ENCODE peak calls at places on chromosomes 7 and 10, in six cellular contexts. B, W, L, H, I and Q are unnamed samples.

GRCh38 chr10:17199351-17199804 is 2.1 kb downstream of the TRDMT1 start:
- DNase-seq in W (no peak), B (no peak), H (peak; percentile 10), L (no peak), I (no peak), Q (no peak)

GRCh38 chr10:61897671-61898434 is 3.6 kb upstream of the ARID5B start:
- DNase-seq in I (peak; percentile 40), W (no peak), L (peak; percentile 55), B (no peak), H (peak; percentile 76), Q (no peak)

GRCh38 chr10:46527241-46527811 is 29.1 kb downstream of the GPRIN2 start:
- DNase-seq in B (peak; percentile 82), H (no peak), L (peak; percentile 25), W (no peak), I (no peak), Q (no peak)

GRCh38 chr10:76036410-76036940 is 605.1 kb downstream of the LRMDA start:
- DNase-seq in I (peak; percentile 64), H (peak; percentile 86), L (peak; percentile 79), B (peak; percentile 88), W (peak; percentile 28), Q (peak; percentile 27)

GRCh38 chr10:121516071-121516470 is 82.2 kb downstream of the FGFR2 start:
- DNase-seq in B (no peak), L (no peak), I (no peak), H (no peak), W (no peak), Q (no peak)

GRCh38 chr7:50508471-50508943 is 56.7 kb downstream of the DDC start:
- DNase-seq in H (no peak), B (no peak), W (no peak), L (no peak), I (no peak), Q (no peak)

GRCh38 chr10:131691481-131692090 is 209.2 kb upstream of the PPP2R2D start:
- DNase-seq in L (no peak), I (no peak), W (no peak), B (peak; percentile 52), H (no peak), Q (no peak)

GRCh38 chr10:78829570-78829969 is 239.2 kb upstream of the ZMIZ1 start:
- DNase-seq in H (no peak), B (no peak), W (no peak), L (no peak), I (no peak), Q (no peak)

GRCh38 chr7:38169862-38170261 is 8.2 kb upstream of the STARD3NL start:
- DNase-seq in L (no peak), B (peak; percentile 85), I (peak; percentile 9), W (peak; percentile 56), H (peak; percentile 79), Q (no peak)

GRCh38 chr7:2100278-2101205 is 132.2 kb downstream of the MAD1L1 start:
- DNase-seq in B (no peak), I (no peak), L (no peak), W (no peak), H (no peak), Q (no peak)

GRCh38 chr7:127392182-127392565 is 334 bp downstream of the ZNF800 start:
- DNase-seq in W (no peak), B (peak; percentile 90), I (peak; percentile 16), L (peak; percentile 66), H (peak; percentile 89), Q (no peak)

GRCh38 chr7:100190059-100190711 is 12.5 kb downstream of the STAG3 start:
- DNase-seq in H (no peak), I (peak; percentile 58), B (no peak), L (no peak), W (no peak), Q (no peak)

GRCh38 chr10:69885379-69886156 is 83.9 kb downstream of the COL13A1 start:
- DNase-seq in H (peak; percentile 88), I (peak; percentile 68), L (no peak), B (no peak), W (no peak), Q (no peak)

GRCh38 chr10:127563718-127564553 is 14.8 kb downstream of the NPS start:
- DNase-seq in I (peak; percentile 15), L (no peak), W (no peak), B (no peak), H (no peak), Q (no peak)

GRCh38 chr10:15472431-15473400 is 101.6 kb upstream of the FAM171A1 start:
- DNase-seq in L (no peak), B (no peak), W (no peak), I (no peak), H (peak; percentile 50), Q (peak; percentile 22)

GRCh38 chr7:106737202-106737562 is 76.2 kb upstream of the CCDC71L start:
- DNase-seq in W (no peak), L (no peak), I (no peak), H (no peak), B (no peak), Q (no peak)

GRCh38 chr7:116417593-116418345 is 81.8 kb upstream of the CAV2 start:
- DNase-seq in I (no peak), H (peak; percentile 19), B (no peak), L (no peak), W (no peak), Q (no peak)

GRCh38 chr7:5696346-5697100 is 84.9 kb downstream of the RNF216 start:
- DNase-seq in I (no peak), W (no peak), B (peak; percentile 69), H (no peak), L (no peak), Q (no peak)

GRCh38 chr7:123864438-123864837 is 19.5 kb downstream of the HYAL4 start:
- DNase-seq in H (no peak), B (no peak), W (no peak), L (no peak), I (no peak), Q (no peak)

GRCh38 chr7:52005613-52006012 is 689.0 kb upstream of the COBL start:
- DNase-seq in I (no peak), H (no peak), W (no peak), L (no peak), B (no peak), Q (no peak)

GRCh38 chr7:105691692-105692564 is 110.6 kb upstream of the EFCAB10 start:
- DNase-seq in W (no peak), H (peak; percentile 58), I (no peak), B (peak; percentile 82), L (peak; percentile 81), Q (no peak)

GRCh38 chr7:125934539-125934938 is 1004.9 kb upstream of the POT1 start:
- DNase-seq in I (no peak), W (no peak), L (no peak), B (no peak), H (no peak), Q (no peak)

GRCh38 chr10:48935141-48935540 is 4.5 kb downstream of the LRRC18 start:
- DNase-seq in I (no peak), W (no peak), B (no peak), L (no peak), H (peak; percentile 66), Q (no peak)

GRCh38 chr10:86251426-86251825 is 115.2 kb downstream of the GRID1 start:
- DNase-seq in B (no peak), L (no peak), I (no peak), W (no peak), H (peak; percentile 70), Q (no peak)

GRCh38 chr10:128211953-128212727 is 85.9 kb upstream of the MKI67 start:
- DNase-seq in I (peak; percentile 94), H (peak; percentile 99), W (no peak), B (peak; percentile 93), L (peak; percentile 91), Q (peak; percentile 71)

GRCh38 chr10:102919992-102920736 is 2.1 kb downstream of the CNNM2 start:
- DNase-seq in I (no peak), H (peak; percentile 73), L (no peak), W (no peak), B (no peak), Q (no peak)

GRCh38 chr7:41886257-41886905 is 183.5 kb upstream of the INHBA start:
- DNase-seq in I (no peak), H (peak; percentile 85), B (peak; percentile 85), W (no peak), L (no peak), Q (no peak)

GRCh38 chr7:14398531-14398930 is 409.1 kb upstream of the ETV1 start:
- DNase-seq in W (no peak), I (no peak), L (no peak), B (no peak), H (no peak), Q (no peak)

GRCh38 chr7:14407246-14408015 is 418.0 kb upstream of the ETV1 start:
- DNase-seq in W (no peak), B (no peak), L (no peak), I (no peak), H (no peak), Q (no peak)

GRCh38 chr7:14403587-14403986 is 414.1 kb upstream of the ETV1 start:
- DNase-seq in H (no peak), W (no peak), I (no peak), L (no peak), B (no peak), Q (no peak)
- H3K9me3 ChIP-seq in H (no peaks in the 10 kb centered on the region), W (no peaks in the 10 kb centered on the region), I (no peaks in the 10 kb centered on the region), L (no peaks in the 10 kb centered on the region), B (no peaks in the 10 kb centered on the region), Q (no peaks in the 10 kb centered on the region)

GRCh38 chr10:123665371-123666286 is 526 bp upstream of the GPR26 start:
- DNase-seq in I (no peak), H (no peak), W (no peak), L (no peak), B (no peak), Q (no peak)
- H3K9me3 ChIP-seq in I (no peaks in the 10 kb centered on the region), H (no peaks in the 10 kb centered on the region), W (no peaks in the 10 kb centered on the region), L (no peaks in the 10 kb centered on the region), B (peaks cover 6% of the 10 kb centered on the region), Q (no peaks in the 10 kb centered on the region)

DNA sequence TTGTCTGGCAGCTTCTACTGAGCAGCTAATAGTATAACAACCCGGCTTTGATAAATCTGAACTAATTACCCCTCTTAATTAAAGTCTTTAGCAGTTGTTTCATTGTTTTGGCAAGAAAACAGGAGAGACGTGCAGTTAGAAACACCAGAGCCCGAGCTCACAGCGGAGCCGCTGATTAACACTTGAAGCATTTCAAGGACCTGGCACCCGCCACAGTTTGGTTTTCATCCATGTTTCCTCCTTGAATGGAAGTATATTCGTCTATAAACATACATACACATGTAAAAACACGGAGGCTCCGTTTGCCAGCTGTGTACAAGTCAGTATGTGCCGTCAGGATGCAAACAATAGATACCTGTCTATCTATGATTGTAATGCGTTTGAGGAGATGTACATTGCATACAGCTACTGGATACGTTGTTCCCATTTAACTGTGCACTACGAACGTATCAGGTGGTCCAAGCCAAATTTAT is 3.9 kb downstream of the FEZF1 start:
- DNase-seq in W (no peak), H (peak; percentile 41), B (no peak), L (no peak), I (no peak), Q (no peak)
- H3K9me3 ChIP-seq in W (no peaks in the 10 kb centered on the region), H (no peaks in the 10 kb centered on the region), B (no peaks in the 10 kb centered on the region), L (no peaks in the 10 kb centered on the region), I (no peaks in the 10 kb centered on the region), Q (no peaks in the 10 kb centered on the region)

GRCh38 chr10:32000937-32001336 is 55.3 kb downstream of the KIF5B start:
- DNase-seq in W (no peak), H (no peak), B (no peak), L (no peak), I (no peak), Q (no peak)

GRCh38 chr10:31999836-32000235 is 56.4 kb downstream of the KIF5B start:
- DNase-seq in I (no peak), W (no peak), B (no peak), H (no peak), L (no peak), Q (no peak)

GRCh38 chr10:32007026-32007425 is 49.2 kb downstream of the KIF5B start:
- DNase-seq in W (no peak), B (no peak), I (no peak), H (peak; percentile 13), L (no peak), Q (no peak)

GRCh38 chr10:32004161-32004591 is 52.0 kb downstream of the KIF5B start:
- DNase-seq in W (no peak), L (peak; percentile 35), H (no peak), I (no peak), B (no peak), Q (no peak)

GRCh38 chr10:32005050-32005449 is 51.2 kb downstream of the KIF5B start:
- DNase-seq in B (no peak), L (peak; percentile 47), H (peak; percentile 37), I (peak; percentile 39), W (peak; percentile 35), Q (no peak)
- H3K9me3 ChIP-seq in B (no peaks in the 10 kb centered on the region), L (no peaks in the 10 kb centered on the region), H (no peaks in the 10 kb centered on the region), I (no peaks in the 10 kb centered on the region), W (no peaks in the 10 kb centered on the region), Q (no peaks in the 10 kb centered on the region)